ENCODE peak calls at places on chromosomes 4 and X, in nine cellular contexts. L is CD8-positive, alpha-beta T cell; E is AG10803; O is mesendoderm; R is astrocyte of the cerebellum; C is epithelial cell of esophagus; W is uterus; B is activated gamma-delta T cell treated with Interleukin-2 at 50 U/mL for 16 hours; M is fibroblast of lung. K is an unnamed sample.

GRCh38 chr4:149095798-149096197 is 653.6 kb upstream of the NR3C2 start:
- DNase-seq in L (no peak), E (peak), O (no peak), R (peak), C (no peak), W (no peak), B (no peak), M (no peak), K (no peak)

GRCh38 chrX:133325422-133325821 is 89.9 kb downstream of the GPC4 start:
- DNase-seq in L (no peak), E (no peak), O (no peak), R (no peak), C (no peak), W (no peak), B (no peak), M (no peak), K (no peak)

GRCh38 chrX:1323315-1323714 is 13.3 kb upstream of the IL3RA start:
- DNase-seq in L (peak), E (no peak), O (peak), R (no peak), C (no peak), W (no peak), B (peak), M (no peak), K (peak)

GRCh38 chr4:23945521-23946017 is 55.7 kb upstream of the PPARGC1A start:
- DNase-seq in L (no peak), E (peak), O (no peak), R (no peak), C (peak), W (no peak), B (no peak), M (peak), K (no peak)

GRCh38 chr4:88738146-88738545 is 40.5 kb upstream of the NAP1L5 start:
- DNase-seq in L (no peak), E (no peak), O (no peak), R (no peak), C (no peak), W (no peak), B (no peak), M (no peak), K (peak)

GRCh38 chr4:24853142-24853541 is 57.8 kb downstream of the SOD3 start:
- DNase-seq in L (no peak), E (no peak), O (no peak), R (peak), C (peak), W (no peak), B (no peak), M (no peak), K (no peak)

GRCh38 chrX:124086411-124086810 is 124.9 kb downstream of the STAG2 start:
- DNase-seq in L (peak), E (no peak), O (no peak), R (no peak), C (no peak), W (no peak), B (no peak), M (no peak), K (no peak)

GRCh38 chrX:51459125-51459524 is 37.3 kb downstream of the NUDT11 start:
- DNase-seq in L (no peak), E (peak), O (peak), R (no peak), C (peak), W (no peak), B (no peak), M (peak), K (no peak)

GRCh38 chrX:2614911-2615310 is 76.2 kb upstream of the CD99 start:
- DNase-seq in L (no peak), E (peak), O (peak), R (peak), C (peak), W (no peak), B (no peak), M (peak), K (no peak)

GRCh38 chr4:142396279-142396678 is 449.8 kb downstream of the INPP4B start:
- DNase-seq in L (no peak), E (peak), O (no peak), R (no peak), C (peak), W (no peak), B (no peak), M (peak), K (no peak)

GRCh38 chr4:18398661-18399060 is 377.1 kb upstream of the LCORL start:
- DNase-seq in L (no peak), E (no peak), O (no peak), R (no peak), C (no peak), W (no peak), B (no peak), M (no peak), K (no peak)

GRCh38 chr4:134027931-134028330 is 173.7 kb downstream of the PABPC4L start:
- DNase-seq in L (no peak), E (peak), O (no peak), R (peak), C (peak), W (no peak), B (no peak), M (peak), K (no peak)

GRCh38 chrX:34918856-34919255 is 23.7 kb upstream of the FAM47B start:
- DNase-seq in L (no peak), E (peak), O (peak), R (peak), C (peak), W (no peak), B (no peak), M (peak), K (peak)

K was measured in NCI-H524.